ENCODE peak calls at places on chromosome 18, in five cellular contexts. U is KBM-7, O is body of pancreas, W is H7, E is AG08396. M is an unnamed sample.

GRCh38 chr18:13036622-13037320 is 45.6 kb downstream of the CEP192 start:
- DNase-seq in O (no peak), E (no peak), W (no peak), U (no peak), M (no peak)

GRCh38 chr18:44803019-44803650 is 122.4 kb downstream of the SETBP1 start:
- DNase-seq in O (peak), E (peak), U (no peak), W (no peak), M (peak)

GRCh38 chr18:79900610-79901570 is 50.6 kb downstream of the SLC66A2 start:
- DNase-seq in O (peak), W (no peak), U (no peak), E (no peak), M (no peak)

GRCh38 chr18:46756559-46757201 is at the start of gene ST8SIA5:
- DNase-seq in O (no peak), U (no peak), E (peak), W (peak), M (no peak)

GRCh38 chr18:12598181-12598921 is 59.6 kb downstream of the SPIRE1 start:
- DNase-seq in E (no peak), W (no peak), U (peak), O (peak), M (no peak)

GRCh38 chr18:702957-703659 is 9.3 kb downstream of the ENOSF1 start:
- DNase-seq in U (peak), O (no peak), E (peak), W (no peak), M (no peak)

GRCh38 chr18:48153641-48154481 is 223.4 kb upstream of the SMAD2 start:
- DNase-seq in E (peak), O (peak), U (no peak), W (no peak), M (no peak)

GRCh38 chr18:50441518-50441917 is 66.7 kb downstream of the SKA1 start:
- DNase-seq in E (no peak), W (no peak), O (no peak), U (no peak), M (no peak)

GRCh38 chr18:48929951-48930713 is 20.6 kb downstream of the SMAD7 start:
- DNase-seq in W (peak), E (peak), U (no peak), O (peak), M (no peak)

GRCh38 chr18:8742382-8743361 is 37.3 kb downstream of the MTCL1 start:
- DNase-seq in O (no peak), U (no peak), W (no peak), E (no peak), M (no peak)

GRCh38 chr18:76493213-76494107 is 1.6 kb downstream of the ZNF516 start:
- DNase-seq in W (peak), E (peak), U (peak), O (peak), M (no peak)

GRCh38 chr18:29840101-29840500 is 1202.4 kb downstream of the DSC3 start:
- DNase-seq in W (no peak), U (no peak), O (no peak), E (no peak), M (no peak)

GRCh38 chr18:24262097-24262496 is 123.2 kb downstream of the CABYR start:
- DNase-seq in O (no peak), E (no peak), W (no peak), U (no peak), M (no peak)

GRCh38 chr18:43108882-43109281 is 6.6 kb downstream of the RIT2 start:
- DNase-seq in O (no peak), W (no peak), E (no peak), U (no peak), M (no peak)

M was measured in LNCaP clone FGC.